ENCODE peak calls at places on chromosomes 11 and 22, in six cellular contexts. A is A549, U is stomach, R is suprapubic skin, Z is tibial nerve, O is sigmoid colon. L is an unnamed sample.

GRCh38 chr11:101127699-101128570 is 1.7 kb downstream of the PGR start:
- DNase-seq in A (no peak), Z (peak), R (peak), U (peak), O (peak), L (no peak)

GRCh38 chr11:105588001-105588400 is 21.9 kb upstream of the GRIA4 start:
- DNase-seq in R (no peak), U (no peak), Z (no peak), A (no peak), O (no peak), L (no peak)

GRCh38 chr11:96524475-96524874 is 134.7 kb downstream of the JRKL start:
- DNase-seq in Z (no peak), A (no peak), R (no peak), U (no peak), O (no peak), L (no peak)

GRCh38 chr11:100396281-100396680 is 290.8 kb upstream of the ARHGAP42 start:
- DNase-seq in Z (no peak), U (no peak), A (no peak), R (no peak), O (no peak), L (no peak)

GRCh38 chr22:30694171-30694637 is 470 bp upstream of the OSBP2 start:
- DNase-seq in R (no peak), U (peak), A (peak), O (peak), Z (peak), L (no peak)

GRCh38 chr11:19474954-19475811 is 234.4 kb upstream of the E2F8 start:
- DNase-seq in R (no peak), O (no peak), U (no peak), Z (no peak), A (no peak), L (peak)

GRCh38 chr11:65781152-65781961 is 581 bp upstream of the AP5B1 start:
- DNase-seq in A (peak), O (peak), U (no peak), Z (no peak), R (peak), L (no peak)

GRCh38 chr11:104957280-104957679 is 11.1 kb downstream of the CASP4 start:
- DNase-seq in O (no peak), R (no peak), A (no peak), U (no peak), Z (no peak), L (no peak)

GRCh38 chr22:48605856-48606255 is 1221.8 kb downstream of the BRD1 start:
- DNase-seq in R (no peak), O (no peak), Z (no peak), A (peak), U (no peak), L (no peak)

GRCh38 chr11:114972105-114972504 is 293.8 kb downstream of the NXPE2 start:
- DNase-seq in Z (no peak), U (no peak), O (no peak), A (no peak), R (no peak), L (no peak)

GRCh38 chr22:25081409-25081824 is 118.2 kb upstream of the CRYBB3 start:
- DNase-seq in A (peak), U (peak), O (no peak), Z (peak), R (no peak), L (no peak)

GRCh38 chr22:27842994-27843431 is 41.5 kb upstream of the MN1 start:
- DNase-seq in O (peak), U (no peak), Z (no peak), R (no peak), A (no peak), L (no peak)

GRCh38 chr11:64266339-64266738 is 15.0 kb downstream of the PLCB3 start:
- DNase-seq in U (no peak), A (no peak), Z (no peak), O (no peak), R (no peak), L (no peak)

GRCh38 chr11:94731921-94732601 is 36.1 kb upstream of the AMOTL1 start:
- DNase-seq in A (peak), R (no peak), O (peak), U (no peak), Z (no peak), L (no peak)

GRCh38 chr11:107587306-107587979 is 3.5 kb upstream of the ELMOD1 start:
- DNase-seq in U (no peak), O (no peak), A (no peak), R (no peak), Z (no peak), L (no peak)

GRCh38 chr11:72787262-72788104 is 6.4 kb downstream of the STARD10 start:
- DNase-seq in Z (no peak), O (no peak), U (no peak), A (peak), R (no peak), L (no peak)

GRCh38 chr22:44574057-44574456 is 76.0 kb upstream of the RTL6 start:
- DNase-seq in Z (no peak), O (peak), R (peak), A (peak), U (peak), L (no peak)

GRCh38 chr22:31776231-31776630 is 22.4 kb downstream of the DEPDC5 start:
- DNase-seq in A (no peak), U (no peak), R (no peak), O (no peak), Z (no peak), L (no peak)

GRCh38 chr11:126978155-126978554 is 22.4 kb downstream of the KIRREL3 start:
- DNase-seq in O (no peak), U (no peak), A (no peak), R (no peak), Z (no peak), L (no peak)

GRCh38 chr11:96361778-96362177 is 18.8 kb upstream of the MAML2 start:
- DNase-seq in U (no peak), R (no peak), A (no peak), Z (no peak), O (no peak), L (no peak)

GRCh38 chr11:117908261-117908895 is 20.8 kb downstream of the TMPRSS13 start:
- DNase-seq in O (peak), Z (no peak), R (no peak), A (no peak), U (no peak), L (no peak)

GRCh38 chr22:48721394-48721666 is 1106.3 kb downstream of the BRD1 start:
- DNase-seq in U (no peak), R (no peak), O (peak), Z (no peak), A (no peak), L (no peak)

GRCh38 chr22:36918730-36919129 is 5.3 kb downstream of the CSF2RB start:
- DNase-seq in A (no peak), O (no peak), Z (no peak), U (no peak), R (no peak), L (no peak)

GRCh38 chr11:70876685-70877084 is 375.7 kb downstream of the SHANK2 start:
- DNase-seq in R (no peak), Z (no peak), A (no peak), O (no peak), U (peak), L (no peak)

DNA sequence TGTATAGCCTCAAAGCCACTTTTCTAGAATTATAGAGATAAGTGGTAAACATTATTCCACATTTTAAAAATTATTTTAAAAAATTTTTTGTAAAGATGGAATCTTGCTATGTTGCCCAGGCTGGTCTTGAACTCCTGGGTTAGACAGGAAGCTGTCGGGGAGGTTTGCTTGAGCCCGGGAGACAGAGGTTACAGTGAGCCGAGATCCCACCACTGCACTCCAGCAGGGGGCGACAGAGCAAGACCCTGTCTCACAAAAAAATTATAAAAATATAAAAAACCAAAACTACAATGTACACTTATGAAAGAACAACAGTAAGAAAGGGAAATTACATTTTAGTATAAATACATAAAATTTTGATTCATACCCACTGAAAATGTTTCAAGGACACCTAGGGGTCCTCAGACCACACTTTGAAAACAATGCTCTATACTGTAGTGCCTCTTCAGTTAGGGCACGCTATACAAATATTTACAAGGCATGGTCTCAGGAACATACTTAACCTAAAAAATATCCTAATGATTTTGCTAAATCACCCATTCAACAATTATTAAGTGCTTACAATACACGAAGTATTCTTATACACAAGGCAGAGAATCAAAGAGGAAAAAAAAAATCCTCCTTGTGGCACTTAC is 111.2 kb downstream of the MRTFA start:
- DNase-seq in A (no peak), U (peak), O (no peak), R (no peak), Z (peak), L (no peak)
- TF ChIP-seq EP300 in A (no peak), U (no peak), O (no peak), R (no peak), Z (no peak), L (no peak)

GRCh38 chr22:26414347-26414746 is 14.7 kb upstream of the ASPHD2 start:
- DNase-seq in R (no peak), Z (no peak), O (no peak), A (no peak), U (no peak), L (no peak)

GRCh38 chr22:26410398-26410797 is 18.7 kb upstream of the ASPHD2 start:
- DNase-seq in R (no peak), Z (no peak), O (no peak), A (no peak), U (no peak), L (no peak)

GRCh38 chr22:26406118-26406517 is 22.9 kb upstream of the ASPHD2 start:
- DNase-seq in Z (no peak), A (no peak), U (no peak), O (no peak), R (no peak), L (no peak)

GRCh38 chr22:26404851-26405357 is 24.2 kb upstream of the ASPHD2 start:
- DNase-seq in O (no peak), Z (no peak), R (no peak), A (no peak), U (no peak), L (no peak)

GRCh38 chr22:26409705-26410376 is 19.2 kb upstream of the ASPHD2 start:
- DNase-seq in Z (no peak), U (no peak), R (no peak), O (no peak), A (no peak), L (no peak)
- TF ChIP-seq EP300 in Z (no peak), U (no peak), R (no peak), O (no peak), A (no peak), L (no peak)

GRCh38 chr22:20184501-20185145 is 33.8 kb upstream of the CCDC188 start:
- DNase-seq in R (no peak), O (no peak), A (no peak), U (no peak), Z (no peak), L (no peak)
- TF ChIP-seq EP300 in R (no peak), O (no peak), A (no peak), U (no peak), Z (no peak), L (no peak)

GRCh38 chr11:13334068-13334785 is 56.6 kb downstream of the BMAL1 start:
- DNase-seq in U (no peak), R (no peak), A (no peak), O (no peak), Z (no peak), L (no peak)
- TF ChIP-seq EP300 in U (no peak), R (no peak), A (no peak), O (no peak), Z (no peak), L (no peak)

DNA sequence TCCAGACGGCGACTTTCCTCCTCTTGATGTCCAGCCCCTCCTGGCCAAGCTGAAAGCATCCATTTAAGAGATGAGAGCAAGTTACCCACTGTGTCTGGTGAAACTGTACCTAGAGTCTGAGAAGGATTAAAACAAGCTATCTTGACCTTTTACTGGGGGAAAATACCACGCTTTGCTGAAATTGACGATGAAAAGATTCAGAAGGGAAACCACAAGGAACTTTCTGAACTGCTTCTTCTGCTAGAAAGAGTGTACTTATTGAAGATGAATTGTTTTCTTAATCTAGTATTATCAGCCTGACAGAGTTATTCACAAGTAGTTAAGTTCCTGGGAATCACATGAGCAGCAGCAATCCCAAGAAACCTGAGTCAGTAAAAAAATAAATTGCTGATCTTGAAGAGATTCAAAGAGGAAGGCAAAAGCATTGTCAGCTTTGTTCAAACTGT is 13.1 kb upstream of the MS4A6A start:
- DNase-seq in A (no peak), U (no peak), Z (no peak), R (no peak), O (no peak), L (peak)
- TF ChIP-seq EP300 in A (no peak), U (no peak), Z (peak), R (no peak), O (no peak), L (peak)

GRCh38 chr11:62569611-62570010 is 4.1 kb downstream of the EEF1G start:
- DNase-seq in U (no peak), Z (no peak), O (no peak), A (no peak), R (no peak), L (no peak)

GRCh38 chr11:62566247-62566646 is 7.4 kb downstream of the EEF1G start:
- DNase-seq in Z (no peak), A (no peak), R (no peak), U (no peak), O (no peak), L (no peak)

GRCh38 chr11:62572431-62572830 is 1.3 kb downstream of the EEF1G start:
- DNase-seq in A (no peak), R (peak), O (no peak), Z (no peak), U (no peak), L (no peak)

GRCh38 chr11:62565100-62565802 is 8.4 kb downstream of the EEF1G start:
- DNase-seq in U (no peak), O (no peak), R (no peak), Z (no peak), A (no peak), L (no peak)

GRCh38 chr11:62567018-62567633 is 6.6 kb downstream of the EEF1G start:
- DNase-seq in R (no peak), U (no peak), O (no peak), Z (no peak), A (no peak), L (no peak)
- TF ChIP-seq EP300 in R (no peak), U (no peak), O (no peak), Z (no peak), A (no peak), L (no peak)

DNA sequence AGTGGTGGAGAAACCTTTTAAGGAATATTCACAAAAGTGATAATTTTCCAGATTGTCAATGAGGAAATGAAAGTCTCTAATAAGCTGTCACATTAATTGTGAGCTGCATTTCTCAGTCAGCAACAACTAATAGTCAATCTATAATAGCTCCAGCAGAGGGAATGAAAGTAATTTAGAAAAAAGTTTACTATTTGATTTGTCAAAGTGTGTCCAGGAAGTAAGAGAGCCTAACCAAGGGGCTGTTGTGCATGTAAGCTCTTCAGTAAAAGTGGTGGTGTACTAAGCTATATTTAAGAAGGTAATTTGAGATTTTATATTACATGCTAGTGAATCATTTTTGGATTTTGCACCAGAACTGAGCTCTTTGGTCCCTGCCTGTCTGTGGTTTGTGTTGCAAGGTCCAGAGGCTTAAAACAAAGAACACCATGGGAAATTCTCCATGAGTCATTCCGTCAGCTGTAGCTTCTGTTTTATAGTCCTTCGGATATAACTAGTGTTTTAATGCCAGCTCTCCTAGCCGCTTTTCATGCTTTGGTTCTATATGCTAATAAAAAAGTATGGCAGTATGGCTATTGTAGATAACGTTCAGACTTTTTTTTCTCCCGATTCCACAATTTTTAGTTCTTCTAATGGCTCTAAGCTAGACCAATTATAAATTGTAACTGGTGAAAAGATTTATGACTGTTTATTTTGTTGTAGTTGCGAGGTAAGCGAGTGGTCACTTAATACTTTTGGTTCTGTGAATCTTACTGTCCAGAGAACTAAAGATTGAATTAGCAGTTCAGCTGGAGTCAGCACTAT is 64.6 kb downstream of the ARHGEF12 start:
- DNase-seq in A (peak), R (no peak), Z (peak), U (no peak), O (no peak), L (peak)
- TF ChIP-seq EP300 in A (no peak), R (no peak), Z (peak), U (no peak), O (no peak), L (no peak)

DNA sequence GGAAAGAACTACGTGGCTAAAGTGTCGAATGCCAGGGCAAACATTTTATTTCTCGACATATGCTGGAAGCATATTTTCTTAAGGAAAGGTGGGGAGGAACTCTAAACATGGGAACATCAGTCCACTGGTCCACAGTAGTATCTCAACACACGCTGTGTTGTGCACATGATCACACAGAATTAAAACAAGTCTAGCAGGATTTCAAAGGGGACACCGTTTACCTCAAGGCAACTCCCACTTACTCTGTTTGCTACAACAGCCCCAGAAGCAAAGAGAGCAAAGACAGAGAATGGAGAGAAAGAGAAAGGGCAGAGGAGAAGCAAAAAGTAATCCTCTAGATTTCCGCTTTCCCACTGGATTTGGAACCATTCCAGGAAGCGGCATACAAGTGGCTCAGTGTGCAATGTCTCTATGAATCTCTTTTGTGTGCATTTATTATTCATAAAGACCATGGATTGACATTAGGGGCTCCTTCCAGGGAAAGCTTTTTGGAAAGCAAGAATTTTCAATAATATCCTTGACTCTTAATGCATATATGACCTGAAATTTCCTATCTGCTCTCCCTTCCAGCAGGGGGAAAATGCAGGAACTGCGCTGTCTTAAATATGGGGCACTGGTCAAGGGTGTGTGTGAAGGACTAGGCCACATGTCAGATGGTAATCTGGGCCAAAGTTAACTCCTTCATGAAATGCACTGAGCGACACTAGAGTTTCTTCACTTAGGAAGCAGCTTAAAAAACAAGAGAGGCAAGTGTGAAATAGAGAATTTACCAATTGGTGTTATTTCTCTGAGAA is 34.8 kb upstream of the CCDC34 start:
- DNase-seq in R (no peak), O (no peak), A (no peak), Z (no peak), U (no peak), L (no peak)
- TF ChIP-seq EP300 in R (no peak), O (no peak), A (no peak), Z (no peak), U (no peak), L (no peak)

L was measured in GM12878.